ENCODE peak calls at places on chromosomes 2 and 18, in four cellular contexts. B is lower leg skin, L is HS-5, Z is psoas muscle. K is an unnamed sample.

GRCh38 chr2:8694737-8695136 is 12.9 kb downstream of the ID2 start:
- DNase-seq in B (no peak), L (no peak), Z (no peak), K (no peak)

GRCh38 chr2:106057206-106057605 is 136.9 kb downstream of the UXS1 start:
- DNase-seq in B (no peak), L (no peak), Z (no peak), K (peak; percentile 23)

GRCh38 chr2:128354731-128355470 is 36.2 kb upstream of the HS6ST1 start:
- DNase-seq in B (peak; percentile 53), L (no peak), Z (no peak), K (no peak)

GRCh38 chr2:230868151-230868946 is 3.6 kb downstream of the ITM2C start:
- DNase-seq in B (no peak), L (no peak), Z (no peak), K (no peak)

GRCh38 chr18:832085-832681 is 20.1 kb upstream of the YES1 start:
- DNase-seq in B (no peak), L (no peak), Z (no peak), K (no peak)

GRCh38 chr2:231693956-231694355 is 14.4 kb upstream of the PTMA start:
- DNase-seq in B (no peak), L (no peak), Z (no peak), K (no peak)

GRCh38 chr18:54296017-54296416 is 26.7 kb downstream of the POLI start:
- DNase-seq in B (no peak), L (no peak), Z (no peak), K (no peak)

GRCh38 chr2:108184421-108184820 is 55.3 kb upstream of the SULT1C3 start:
- DNase-seq in B (no peak), L (no peak), Z (no peak), K (no peak)

GRCh38 chr2:221818569-221818968 is 246.5 kb upstream of the EPHA4 start:
- DNase-seq in B (no peak), L (no peak), Z (no peak), K (peak; percentile 3)

GRCh38 chr2:231058761-231059550 is 2.3 kb downstream of the PSMD1 start:
- DNase-seq in B (no peak), L (no peak), Z (no peak), K (no peak)

GRCh38 chr18:1147616-1148184 is 243.0 kb downstream of the ADCYAP1 start:
- DNase-seq in B (no peak), L (no peak), Z (no peak), K (no peak)

GRCh38 chr2:64491426-64491825 is 32.7 kb upstream of the AFTPH start:
- DNase-seq in B (peak; percentile 37), L (peak; percentile 37), Z (no peak), K (peak; percentile 5)

K was measured in foreskin keratinocyte.